ENCODE peak calls at places on chromosomes 13 and 19, in seven cellular contexts. T is IMR-90, Y is heart right ventricle, P is lung, O is mucosa of descending colon, H is breast epithelium, A is left ventricle myocardium inferior. B is an unnamed sample.

GRCh38 chr19:31347356-31347755 is 1.9 kb downstream of the TSHZ3 start:
- DNase-seq in A (no peak), T (peak), H (no peak), Y (no peak), O (no peak), P (no peak), B (no peak)

GRCh38 chr19:48512504-48513288 is 1.1 kb upstream of the LMTK3 start:
- DNase-seq in T (no peak), A (no peak), H (no peak), Y (no peak), P (no peak), O (no peak), B (no peak)

GRCh38 chr19:33734913-33735312 is 61.8 kb upstream of the KCTD15 start:
- DNase-seq in H (no peak), O (no peak), T (no peak), P (no peak), A (no peak), Y (peak), B (no peak)

GRCh38 chr13:26952551-26953138 is 192.1 kb upstream of the GPR12 start:
- DNase-seq in A (no peak), T (no peak), H (no peak), O (no peak), P (no peak), Y (no peak), B (no peak)

GRCh38 chr13:20525144-20525600 is 485 bp downstream of the CRYL1 start:
- DNase-seq in T (no peak), H (no peak), Y (no peak), P (peak), A (peak), O (peak), B (no peak)

GRCh38 chr13:100347941-100348340 is 240.6 kb downstream of the GGACT start:
- DNase-seq in T (no peak), O (peak), A (no peak), H (no peak), P (no peak), Y (no peak), B (no peak)

GRCh38 chr19:55285225-55285890 is 1.6 kb downstream of the BRSK1 start:
- DNase-seq in O (no peak), T (no peak), Y (peak), H (no peak), P (no peak), A (no peak), B (no peak)

GRCh38 chr13:74136089-74136658 is 2.0 kb upstream of the KLF12 start:
- DNase-seq in O (peak), P (no peak), T (peak), A (peak), H (peak), Y (peak), B (no peak)

GRCh38 chr19:10946964-10947657 is 13.7 kb upstream of the SMARCA4 start:
- DNase-seq in H (no peak), O (no peak), Y (no peak), A (no peak), T (peak), P (no peak), B (no peak)

GRCh38 chr13:92187378-92187989 is 789.1 kb downstream of the GPC5 start:
- DNase-seq in O (peak), P (no peak), Y (no peak), T (peak), A (no peak), H (no peak), B (no peak)

GRCh38 chr19:13959962-13960862 is 7.9 kb downstream of the DCAF15 start:
- DNase-seq in H (no peak), P (no peak), Y (no peak), A (no peak), T (no peak), O (no peak), B (no peak)

GRCh38 chr19:3373971-3374368 is 7.6 kb downstream of the NFIC start:
- DNase-seq in P (no peak), H (no peak), T (no peak), Y (no peak), O (no peak), A (no peak), B (no peak)
- TF ChIP-seq CTCF in P (no peak), H (no peak), T (no peak), Y (no peak), O (no peak), A (no peak), B (no peak)

GRCh38 chr19:42267644-42268141 is 1.4 kb upstream of the CIC start:
- DNase-seq in A (no peak), O (no peak), Y (no peak), T (no peak), H (no peak), P (peak), B (no peak)

GRCh38 chr19:42268142-42268703 is 829 bp upstream of the CIC start:
- DNase-seq in P (peak), O (peak), Y (peak), H (peak), A (peak), T (peak), B (peak)

GRCh38 chr19:42269518-42270345 is 680 bp downstream of the CIC start:
- DNase-seq in T (no peak), A (no peak), O (peak), P (peak), Y (no peak), H (no peak), B (no peak)

GRCh38 chr19:42270346-42271044 is 1.4 kb downstream of the CIC start:
- DNase-seq in H (no peak), O (peak), P (no peak), Y (peak), A (no peak), T (no peak), B (no peak)

GRCh38 chr19:42268704-42269517 is at the start of gene CIC:
- DNase-seq in O (peak), Y (peak), A (peak), H (peak), T (peak), P (peak), B (peak)
- TF ChIP-seq CTCF in O (no peak), Y (no peak), A (no peak), H (no peak), T (peak), P (no peak), B (no peak)

DNA sequence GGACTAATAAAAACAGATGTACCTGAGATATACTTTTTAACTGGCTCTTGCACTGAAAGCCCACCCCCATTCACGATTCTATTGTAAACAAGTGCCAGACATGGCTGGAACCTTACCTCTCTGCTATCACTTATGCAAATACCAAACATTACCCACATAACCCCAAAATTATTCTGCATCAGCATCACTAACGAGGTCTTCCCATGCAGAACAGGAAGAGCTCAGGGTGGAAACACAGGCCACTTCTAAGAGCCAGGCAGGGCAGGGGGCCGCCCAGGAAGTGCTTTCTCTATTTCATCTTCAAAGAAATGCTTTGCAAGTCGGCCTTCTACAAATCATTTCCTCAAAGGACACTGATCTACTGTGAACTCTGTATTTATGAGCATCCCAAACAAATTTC is 7.3 kb downstream of the IRS2 start:
- DNase-seq in T (no peak), A (no peak), Y (no peak), H (no peak), O (peak), P (no peak), B (no peak)
- TF ChIP-seq CTCF in T (no peak), A (no peak), Y (no peak), H (no peak), O (no peak), P (no peak), B (no peak)

GRCh38 chr19:1843646-1844394 is 4.5 kb downstream of the REXO1 start:
- DNase-seq in P (no peak), H (no peak), Y (no peak), T (no peak), A (no peak), O (no peak), B (no peak)
- TF ChIP-seq CTCF in P (no peak), H (no peak), Y (no peak), T (peak), A (peak), O (no peak), B (no peak)

GRCh38 chr19:57276430-57276829 is 3.9 kb upstream of the ZNF460 start:
- DNase-seq in H (no peak), P (no peak), A (no peak), O (no peak), T (no peak), Y (no peak), B (no peak)

GRCh38 chr19:57280165-57280912 is at the start of gene ZNF460:
- DNase-seq in O (peak), A (peak), H (peak), P (peak), T (peak), Y (peak), B (peak)

GRCh38 chr19:57282011-57282636 is 1.8 kb downstream of the ZNF460 start:
- DNase-seq in O (no peak), T (no peak), A (no peak), H (no peak), P (no peak), Y (no peak), B (no peak)

GRCh38 chr19:57280913-57281425 is 684 bp downstream of the ZNF460 start:
- DNase-seq in A (no peak), O (peak), P (no peak), H (no peak), T (no peak), Y (no peak), B (no peak)

DNA sequence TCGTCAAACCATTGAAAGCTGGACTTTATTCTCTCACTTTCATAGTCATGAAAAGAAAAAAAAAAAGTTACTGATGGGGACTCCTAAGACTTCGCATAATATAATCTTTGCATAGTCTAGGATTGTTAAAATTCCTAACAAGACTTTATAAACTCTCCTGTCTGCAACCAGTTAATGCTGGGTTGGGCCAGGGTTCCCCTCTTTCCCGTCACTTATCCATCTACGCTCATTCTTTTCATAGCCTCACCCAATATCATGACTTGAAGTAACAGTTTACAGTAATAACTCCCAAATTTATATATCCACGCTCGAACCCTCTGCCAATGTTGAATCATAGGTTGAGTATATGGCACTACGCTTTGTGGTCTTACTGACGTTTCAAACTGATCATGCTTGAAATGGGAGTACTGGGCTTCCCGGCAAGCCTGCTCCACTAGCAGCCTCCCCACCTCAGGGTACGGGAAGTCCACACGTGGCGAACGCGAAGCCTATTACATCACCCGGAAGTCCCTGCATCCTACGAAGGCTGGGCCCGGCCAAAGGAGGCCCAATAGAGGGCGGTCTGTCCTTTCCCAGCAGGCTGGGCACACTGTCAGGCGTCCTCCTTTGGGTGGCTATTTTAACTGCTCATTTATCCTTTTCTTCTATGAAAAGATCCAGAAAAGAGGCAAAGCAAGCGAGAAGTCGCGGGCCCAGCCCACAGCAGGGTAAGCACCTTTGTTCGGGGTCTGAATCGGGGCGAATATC is 694 bp upstream of the ZNF460 start:
- DNase-seq in O (peak), T (peak), P (peak), A (peak), Y (peak), H (peak), B (peak)
- TF ChIP-seq CTCF in O (no peak), T (peak), P (no peak), A (peak), Y (peak), H (no peak), B (no peak)

GRCh38 chr13:42140494-42140893 is 92.0 kb downstream of the DGKH start:
- DNase-seq in H (no peak), Y (no peak), A (no peak), O (no peak), P (no peak), T (no peak), B (no peak)
- TF ChIP-seq CTCF in H (no peak), Y (no peak), A (no peak), O (no peak), P (no peak), T (no peak), B (no peak)

GRCh38 chr19:38838208-38838985 is 6.8 kb upstream of the ECH1 start:
- DNase-seq in P (no peak), T (no peak), O (no peak), Y (no peak), H (no peak), A (no peak), B (no peak)
- TF ChIP-seq CTCF in P (no peak), T (no peak), O (no peak), Y (no peak), H (peak), A (no peak), B (no peak)

B was measured in omental fat pad.